ENCODE peak calls at places on chromosomes 3 and 15, in seven cellular contexts. B, Z, P, R, J, V and L are unnamed samples.

GRCh38 chr3:178155521-178155920 is 380.7 kb upstream of the KCNMB2 start:
- DNase-seq in B (peak; percentile 24), Z (no peak), P (peak; percentile 18), R (no peak), J (no peak), V (no peak), L (no peak)

GRCh38 chr3:15271785-15272381 is 60.5 kb downstream of the SH3BP5 start:
- DNase-seq in B (no peak), Z (no peak), P (peak; percentile 93), R (no peak), J (no peak), V (no peak), L (peak; percentile 80)

GRCh38 chr15:60118146-60118545 is 114.0 kb downstream of the FOXB1 start:
- DNase-seq in B (no peak), Z (no peak), P (no peak), R (no peak), J (peak; percentile 46), V (no peak), L (no peak)

GRCh38 chr15:91515188-91515754 is 338.2 kb upstream of the SLCO3A1 start:
- DNase-seq in B (no peak), Z (no peak), P (no peak), R (peak; percentile 8), J (no peak), V (peak; percentile 67), L (no peak)

GRCh38 chr15:29409890-29410289 is 140.3 kb upstream of the NSMCE3 start:
- DNase-seq in B (no peak), Z (no peak), P (no peak), R (no peak), J (no peak), V (no peak), L (no peak)

GRCh38 chr3:27134165-27134796 is 234.9 kb downstream of the NEK10 start:
- DNase-seq in B (peak; percentile 77), Z (peak; percentile 58), P (peak; percentile 37), R (peak; percentile 64), J (no peak), V (peak; percentile 58), L (peak; percentile 51)

GRCh38 chr3:157837341-157837740 is 268.9 kb downstream of the SHOX2 start:
- DNase-seq in B (no peak), Z (no peak), P (no peak), R (no peak), J (no peak), V (no peak), L (no peak)

GRCh38 chr3:182052360-182052759 is 340.6 kb downstream of the SOX2 start:
- DNase-seq in B (no peak), Z (no peak), P (no peak), R (no peak), J (no peak), V (no peak), L (no peak)

GRCh38 chr15:64949383-64950141 is 37.9 kb downstream of the ANKDD1A start:
- DNase-seq in B (no peak), Z (no peak), P (no peak), R (no peak), J (no peak), V (no peak), L (no peak)

GRCh38 chr3:153442386-153442785 is 280.4 kb downstream of the RAP2B start:
- DNase-seq in B (no peak), Z (no peak), P (no peak), R (no peak), J (no peak), V (no peak), L (no peak)

GRCh38 chr3:71008350-71008923 is 575.1 kb downstream of the FOXP1 start:
- DNase-seq in B (no peak), Z (no peak), P (no peak), R (no peak), J (no peak), V (no peak), L (no peak)

GRCh38 chr3:141454906-141455602 is 31.8 kb upstream of the RASA2 start:
- DNase-seq in B (peak; percentile 76), Z (no peak), P (no peak), R (peak; percentile 29), J (no peak), V (no peak), L (no peak)

GRCh38 chr3:140863481-140864084 is 78.1 kb upstream of the SLC25A36 start:
- DNase-seq in B (peak; percentile 78), Z (no peak), P (no peak), R (peak; percentile 71), J (peak; percentile 23), V (peak; percentile 36), L (no peak)

GRCh38 chr3:16429086-16429485 is 84.4 kb downstream of the RFTN1 start:
- DNase-seq in B (no peak), Z (no peak), P (no peak), R (no peak), J (no peak), V (no peak), L (no peak)

GRCh38 chr15:64614519-64614918 is 154.1 kb downstream of the ZNF609 start:
- DNase-seq in B (no peak), Z (no peak), P (no peak), R (no peak), J (no peak), V (no peak), L (no peak)

GRCh38 chr3:50610181-50610971 is 1.2 kb downstream of the CISH start:
- DNase-seq in B (no peak), Z (peak; percentile 87), P (peak; percentile 34), R (peak; percentile 76), J (no peak), V (no peak), L (peak; percentile 74)

GRCh38 chr3:45124379-45124778 is 21.8 kb downstream of the CDCP1 start:
- DNase-seq in B (peak; percentile 49), Z (no peak), P (no peak), R (no peak), J (no peak), V (no peak), L (no peak)

GRCh38 chr15:97479957-97480356 is 480.5 kb upstream of the ARRDC4 start:
- DNase-seq in B (no peak), Z (no peak), P (no peak), R (no peak), J (no peak), V (no peak), L (no peak)

GRCh38 chr3:72214065-72215048 is 429.4 kb upstream of the PROK2 start:
- DNase-seq in B (no peak), Z (no peak), P (no peak), R (no peak), J (no peak), V (no peak), L (no peak)

GRCh38 chr15:56244237-56244810 is 645 bp upstream of the RFX7 start:
- DNase-seq in B (peak; percentile 73), Z (peak; percentile 63), P (peak; percentile 23), R (peak; percentile 26), J (no peak), V (peak; percentile 41), L (peak; percentile 49)

GRCh38 chr15:49831206-49831965 is 210.5 kb downstream of the DTWD1 start:
- DNase-seq in B (no peak), Z (no peak), P (no peak), R (peak; percentile 8), J (no peak), V (peak; percentile 63), L (no peak)

GRCh38 chr3:188390775-188391443 is 237.0 kb downstream of the LPP start:
- DNase-seq in B (peak; percentile 25), Z (no peak), P (no peak), R (no peak), J (no peak), V (no peak), L (no peak)

GRCh38 chr15:101618861-101619614 is 33.1 kb downstream of the TM2D3 start:
- DNase-seq in B (no peak), Z (no peak), P (no peak), R (no peak), J (no peak), V (no peak), L (no peak)

GRCh38 chr3:24641628-24642027 is 147.0 kb upstream of the THRB start:
- DNase-seq in B (no peak), Z (no peak), P (no peak), R (no peak), J (no peak), V (no peak), L (no peak)

GRCh38 chr3:24640330-24640877 is 145.8 kb upstream of the THRB start:
- DNase-seq in B (peak; percentile 50), Z (no peak), P (no peak), R (peak; percentile 19), J (no peak), V (no peak), L (no peak)

GRCh38 chr3:24639061-24639460 is 144.4 kb upstream of the THRB start:
- DNase-seq in B (no peak), Z (no peak), P (no peak), R (no peak), J (no peak), V (no peak), L (no peak)

GRCh38 chr3:24645047-24645446 is 150.4 kb upstream of the THRB start:
- DNase-seq in B (no peak), Z (no peak), P (peak; percentile 20), R (no peak), J (no peak), V (no peak), L (no peak)

DNA sequence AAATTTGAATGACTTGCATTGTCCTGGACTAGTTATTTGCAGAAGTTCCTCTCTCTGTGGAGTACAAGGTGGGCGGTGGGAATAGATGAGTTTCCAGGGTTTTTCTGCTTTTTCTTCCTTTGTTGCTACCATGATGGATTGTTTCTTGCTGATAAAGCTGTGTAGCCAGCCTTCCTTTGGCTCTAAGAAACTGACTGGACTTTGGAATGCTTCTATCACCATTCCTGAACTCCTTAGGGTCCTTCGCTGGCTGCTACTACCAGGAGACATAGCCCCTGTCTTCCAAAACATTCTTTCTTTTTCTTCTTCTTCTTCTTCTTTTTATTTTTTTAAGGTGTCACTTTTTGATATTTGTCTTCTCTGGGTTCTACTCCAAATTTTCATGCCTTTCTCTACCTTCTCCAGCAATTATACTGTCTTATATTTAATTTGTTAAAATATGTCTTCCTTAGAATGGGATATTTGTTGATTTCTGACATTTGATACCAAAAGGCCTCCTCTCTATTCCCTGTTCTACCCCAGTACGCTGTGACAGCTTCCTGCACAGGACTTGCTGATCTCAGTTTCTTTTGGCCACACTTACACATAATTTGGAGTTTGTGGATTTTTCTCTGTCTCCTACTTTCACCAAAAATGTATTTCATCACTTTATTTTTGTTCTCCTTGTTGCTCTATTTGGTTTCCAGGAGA is 145.1 kb upstream of the THRB start:
- DNase-seq in B (no peak), Z (no peak), P (no peak), R (no peak), J (no peak), V (no peak), L (no peak)
- H3K27ac ChIP-seq in B (no peak overlapping the region), Z (no peak overlapping the region), P (no peak overlapping the region), R (no peak overlapping the region), J (no peak overlapping the region), V (no peak overlapping the region), L (no peak overlapping the region)

GRCh38 chr3:59408047-59408624 is 358.3 kb upstream of the CFAP20DC start:
- DNase-seq in B (no peak), Z (no peak), P (no peak), R (no peak), J (no peak), V (no peak), L (no peak)
- H3K4me3 ChIP-seq in B (no peak overlapping the region), Z (no peak overlapping the region), P (no peak overlapping the region), R (no peak overlapping the region), J (no peak overlapping the region), V (no peak overlapping the region), L (no peak overlapping the region)

GRCh38 chr3:124633527-124633926 is 96.7 kb upstream of the UMPS start:
- DNase-seq in B (no peak), Z (no peak), P (no peak), R (no peak), J (no peak), V (no peak), L (no peak)
- H3K4me1 ChIP-seq in B (peaks cover 46% of the 10 kb centered on the region), Z (no peaks in the 10 kb centered on the region), P (no peaks in the 10 kb centered on the region), R (peaks cover 23% of the 10 kb centered on the region), J (peaks cover 3% of the 10 kb centered on the region), V (no peaks in the 10 kb centered on the region), L (no peaks in the 10 kb centered on the region)

GRCh38 chr3:58577269-58577821 is at the start of gene FAM107A:
- DNase-seq in B (no peak), Z (no peak), P (no peak), R (peak; percentile 44), J (no peak), V (peak; percentile 62), L (no peak)
- H3K27ac ChIP-seq in B (no peak within 1 kb of the TSS), Z (peak within 1 kb of the TSS; percentile 73), P (no peak within 1 kb of the TSS), R (peak within 1 kb of the TSS; percentile 32), J (no peak within 1 kb of the TSS), V (peak within 1 kb of the TSS; percentile 44), L (peak within 1 kb of the TSS; percentile 88)